ENCODE peak calls at places on chromosome 10, in eight cellular contexts. F, J, G, O, S, X, W and L are unnamed samples.

GRCh38 chr10:3926268-3926667 is 141.3 kb upstream of the KLF6 start:
- DNase-seq in W (no peak), O (no peak), J (no peak), X (no peak), G (no peak), S (no peak), F (no peak), L (no peak)

GRCh38 chr10:86402283-86402931 is 35.8 kb upstream of the GRID1 start:
- DNase-seq in J (no peak), S (peak), X (no peak), W (peak), G (no peak), O (no peak), F (no peak), L (no peak)

GRCh38 chr10:71421075-71421434 is 24.3 kb downstream of the CDH23 start:
- DNase-seq in S (no peak), F (peak), X (no peak), W (no peak), O (no peak), G (no peak), J (no peak), L (no peak)

GRCh38 chr10:63587191-63587590 is 66.0 kb downstream of the REEP3 start:
- DNase-seq in X (no peak), W (no peak), J (no peak), S (no peak), F (no peak), O (no peak), G (no peak), L (no peak)

GRCh38 chr10:30813872-30814471 is 184.4 kb upstream of the LYZL2 start:
- DNase-seq in G (no peak), X (peak), J (no peak), S (peak), O (no peak), W (no peak), F (no peak), L (peak)

GRCh38 chr10:31961675-31962074 is 33.0 kb upstream of the ARHGAP12 start:
- DNase-seq in X (peak), J (no peak), G (no peak), W (no peak), F (no peak), O (no peak), S (no peak), L (no peak)

GRCh38 chr10:101224910-101225823 is 4.1 kb downstream of the LBX1 start:
- DNase-seq in S (no peak), W (no peak), O (no peak), J (no peak), X (peak), F (no peak), G (no peak), L (no peak)

GRCh38 chr10:21021843-21022594 is 124.9 kb upstream of the NEBL start:
- DNase-seq in G (no peak), S (no peak), W (no peak), X (no peak), J (no peak), O (peak), F (no peak), L (peak)

GRCh38 chr10:13801907-13802288 is 215.1 kb downstream of the PRPF18 start:
- DNase-seq in F (no peak), W (no peak), J (no peak), O (no peak), G (no peak), S (no peak), X (no peak), L (no peak)

GRCh38 chr10:71627956-71628355 is 91.6 kb downstream of the C10orf105 start:
- DNase-seq in F (no peak), O (no peak), S (no peak), W (no peak), J (no peak), G (no peak), X (no peak), L (no peak)

GRCh38 chr10:109866995-109867635 is 56.2 kb downstream of the XPNPEP1 start:
- DNase-seq in G (no peak), S (peak), O (no peak), X (no peak), W (no peak), F (no peak), J (no peak), L (no peak)

GRCh38 chr10:121653608-121654007 is 55.4 kb upstream of the FGFR2 start:
- DNase-seq in F (peak), W (no peak), X (no peak), O (no peak), G (no peak), J (no peak), S (no peak), L (no peak)